ENCODE peak calls at places on chromosomes 12 and 14, in five cellular contexts. One of them, this sample, is unnamed.

GRCh38 chr12:31961137-31961536 is 1.9 kb downstream of the RESF1 start:
- DNase-seq in amniotic epithelial cell: peak
- DNase-seq in mammary epithelial cell: no peak
- DNase-seq in astrocyte of the spinal cord: no peak
- DNase-seq in fibroblast of the conjunctiva: no peak
- DNase-seq in this sample: no peak

GRCh38 chr12:47903927-47904646 is 707 bp downstream of the VDR start:
- DNase-seq in astrocyte of the spinal cord: peak
- DNase-seq in mammary epithelial cell: peak
- DNase-seq in fibroblast of the conjunctiva: peak
- DNase-seq in amniotic epithelial cell: peak
- DNase-seq in this sample: peak

GRCh38 chr14:104280085-104280901 is 141.9 kb downstream of the KIF26A start:
- DNase-seq in mammary epithelial cell: no peak
- DNase-seq in amniotic epithelial cell: no peak
- DNase-seq in astrocyte of the spinal cord: no peak
- DNase-seq in fibroblast of the conjunctiva: no peak
- DNase-seq in this sample: no peak

GRCh38 chr12:53501615-53502181 is 615 bp downstream of the TARBP2 start:
- DNase-seq in mammary epithelial cell: no peak
- DNase-seq in amniotic epithelial cell: no peak
- DNase-seq in astrocyte of the spinal cord: no peak
- DNase-seq in fibroblast of the conjunctiva: no peak
- DNase-seq in this sample: no peak

GRCh38 chr12:19616781-19617180 is 177.5 kb downstream of the AEBP2 start:
- DNase-seq in astrocyte of the spinal cord: no peak
- DNase-seq in fibroblast of the conjunctiva: no peak
- DNase-seq in amniotic epithelial cell: no peak
- DNase-seq in mammary epithelial cell: no peak
- DNase-seq in this sample: no peak

GRCh38 chr14:70714055-70714550 is 72.4 kb downstream of the TTC9 start:
- DNase-seq in fibroblast of the conjunctiva: peak
- DNase-seq in amniotic epithelial cell: peak
- DNase-seq in astrocyte of the spinal cord: peak
- DNase-seq in mammary epithelial cell: peak
- DNase-seq in this sample: peak

GRCh38 chr12:52155048-52155868 is 36.6 kb downstream of the KRT80 start:
- DNase-seq in astrocyte of the spinal cord: no peak
- DNase-seq in mammary epithelial cell: peak
- DNase-seq in fibroblast of the conjunctiva: peak
- DNase-seq in amniotic epithelial cell: no peak
- DNase-seq in this sample: peak

GRCh38 chr14:80930836-80931389 is 10.6 kb downstream of the CEP128 start:
- DNase-seq in astrocyte of the spinal cord: peak
- DNase-seq in amniotic epithelial cell: peak
- DNase-seq in mammary epithelial cell: peak
- DNase-seq in fibroblast of the conjunctiva: peak
- DNase-seq in this sample: peak

GRCh38 chr12:56931474-56931978 is 2.7 kb downstream of the SDR9C7 start:
- DNase-seq in astrocyte of the spinal cord: peak
- DNase-seq in fibroblast of the conjunctiva: peak
- DNase-seq in amniotic epithelial cell: peak
- DNase-seq in mammary epithelial cell: peak
- DNase-seq in this sample: peak

GRCh38 chr12:24177889-24178288 is 228.4 kb upstream of the SOX5 start:
- DNase-seq in mammary epithelial cell: no peak
- DNase-seq in astrocyte of the spinal cord: no peak
- DNase-seq in fibroblast of the conjunctiva: no peak
- DNase-seq in amniotic epithelial cell: no peak
- DNase-seq in this sample: no peak

GRCh38 chr14:51521764-51522163 is 129.9 kb upstream of the FRMD6 start:
- DNase-seq in astrocyte of the spinal cord: peak
- DNase-seq in fibroblast of the conjunctiva: peak
- DNase-seq in mammary epithelial cell: peak
- DNase-seq in amniotic epithelial cell: peak
- DNase-seq in this sample: peak

GRCh38 chr12:7441216-7441615 is 2.7 kb downstream of the CD163L1 start:
- DNase-seq in mammary epithelial cell: no peak
- DNase-seq in amniotic epithelial cell: no peak
- DNase-seq in fibroblast of the conjunctiva: no peak
- DNase-seq in astrocyte of the spinal cord: no peak
- DNase-seq in this sample: no peak

GRCh38 chr14:76456200-76456599 is 80.3 kb downstream of the ESRRB start:
- DNase-seq in fibroblast of the conjunctiva: no peak
- DNase-seq in mammary epithelial cell: peak
- DNase-seq in amniotic epithelial cell: no peak
- DNase-seq in astrocyte of the spinal cord: no peak
- DNase-seq in this sample: peak

GRCh38 chr12:38904932-38905479 is 385 bp downstream of the CPNE8 start:
- DNase-seq in amniotic epithelial cell: peak
- DNase-seq in fibroblast of the conjunctiva: peak
- DNase-seq in mammary epithelial cell: peak
- DNase-seq in astrocyte of the spinal cord: peak
- DNase-seq in this sample: peak

GRCh38 chr12:75953312-75953906 is 78.2 kb downstream of the PHLDA1 start:
- DNase-seq in mammary epithelial cell: peak
- DNase-seq in astrocyte of the spinal cord: peak
- DNase-seq in fibroblast of the conjunctiva: no peak
- DNase-seq in amniotic epithelial cell: peak
- DNase-seq in this sample: peak

GRCh38 chr14:98240396-98240795 is 1031.6 kb downstream of the BCL11B start:
- DNase-seq in astrocyte of the spinal cord: no peak
- DNase-seq in mammary epithelial cell: no peak
- DNase-seq in amniotic epithelial cell: no peak
- DNase-seq in fibroblast of the conjunctiva: no peak
- DNase-seq in this sample: no peak

GRCh38 chr14:61186793-61187641 is 94.1 kb downstream of the TMEM30B start:
- DNase-seq in astrocyte of the spinal cord: peak
- DNase-seq in amniotic epithelial cell: no peak
- DNase-seq in mammary epithelial cell: no peak
- DNase-seq in fibroblast of the conjunctiva: no peak
- DNase-seq in this sample: no peak

This sample was measured in fibroblast of pulmonary artery.